ENCODE peak calls at places on chromosomes 16 and 17, in seven cellular contexts. One of them, this sample, is unnamed.

GRCh38 chr17:57550671-57551315 is 194.3 kb downstream of the CCDC182 start:
- DNase-seq in fibroblast of the aortic adventitia: no peak
- DNase-seq in type B pancreatic cell: no peak
- DNase-seq in endothelial cell: no peak
- DNase-seq in osteocyte: no peak
- DNase-seq in neural crest cell: no peak
- DNase-seq in HFF-Myc: no peak
- DNase-seq in this sample: no peak

GRCh38 chr16:27174007-27174406 is 29.3 kb upstream of the KDM8 start:
- DNase-seq in fibroblast of the aortic adventitia: no peak
- DNase-seq in type B pancreatic cell: no peak
- DNase-seq in endothelial cell: no peak
- DNase-seq in osteocyte: no peak
- DNase-seq in neural crest cell: no peak
- DNase-seq in HFF-Myc: no peak
- DNase-seq in this sample: no peak

GRCh38 chr17:28227278-28228108 is 91.5 kb upstream of the TMEM97 start:
- DNase-seq in fibroblast of the aortic adventitia: no peak
- DNase-seq in type B pancreatic cell: peak
- DNase-seq in endothelial cell: peak
- DNase-seq in osteocyte: no peak
- DNase-seq in neural crest cell: peak
- DNase-seq in HFF-Myc: no peak
- DNase-seq in this sample: peak

GRCh38 chr16:17768257-17768656 is 297.5 kb upstream of the XYLT1 start:
- DNase-seq in fibroblast of the aortic adventitia: peak
- DNase-seq in type B pancreatic cell: no peak
- DNase-seq in endothelial cell: no peak
- DNase-seq in osteocyte: no peak
- DNase-seq in neural crest cell: no peak
- DNase-seq in HFF-Myc: no peak
- DNase-seq in this sample: no peak

GRCh38 chr16:72848759-72849664 is 198.9 kb downstream of the ZFHX3 start:
- DNase-seq in fibroblast of the aortic adventitia: peak
- DNase-seq in type B pancreatic cell: no peak
- DNase-seq in endothelial cell: no peak
- DNase-seq in osteocyte: peak
- DNase-seq in neural crest cell: no peak
- DNase-seq in HFF-Myc: peak
- DNase-seq in this sample: peak

GRCh38 chr17:66829386-66829864 is 5.5 kb upstream of the CACNG5 start:
- DNase-seq in fibroblast of the aortic adventitia: peak
- DNase-seq in type B pancreatic cell: no peak
- DNase-seq in endothelial cell: peak
- DNase-seq in osteocyte: no peak
- DNase-seq in neural crest cell: peak
- DNase-seq in HFF-Myc: peak
- DNase-seq in this sample: no peak

GRCh38 chr16:68356249-68356918 is 45.6 kb downstream of the PRMT7 start:
- DNase-seq in fibroblast of the aortic adventitia: no peak
- DNase-seq in type B pancreatic cell: no peak
- DNase-seq in endothelial cell: no peak
- DNase-seq in osteocyte: no peak
- DNase-seq in neural crest cell: no peak
- DNase-seq in HFF-Myc: no peak
- DNase-seq in this sample: no peak

GRCh38 chr17:64572682-64573154 is 65.9 kb downstream of the CEP95 start:
- DNase-seq in fibroblast of the aortic adventitia: peak
- DNase-seq in type B pancreatic cell: no peak
- DNase-seq in endothelial cell: no peak
- DNase-seq in osteocyte: no peak
- DNase-seq in neural crest cell: no peak
- DNase-seq in HFF-Myc: peak
- DNase-seq in this sample: no peak

GRCh38 chr17:17079336-17079735 is 37.1 kb downstream of the MPRIP start:
- DNase-seq in fibroblast of the aortic adventitia: no peak
- DNase-seq in type B pancreatic cell: no peak
- DNase-seq in endothelial cell: no peak
- DNase-seq in osteocyte: no peak
- DNase-seq in neural crest cell: no peak
- DNase-seq in HFF-Myc: no peak
- DNase-seq in this sample: peak

GRCh38 chr16:48609453-48610023 is 442 bp downstream of the N4BP1 start:
- DNase-seq in fibroblast of the aortic adventitia: peak
- DNase-seq in type B pancreatic cell: no peak
- DNase-seq in endothelial cell: no peak
- DNase-seq in osteocyte: peak
- DNase-seq in neural crest cell: no peak
- DNase-seq in HFF-Myc: no peak
- DNase-seq in this sample: peak

GRCh38 chr17:82686366-82687324 is 11.9 kb downstream of the RAB40B start:
- DNase-seq in fibroblast of the aortic adventitia: no peak
- DNase-seq in type B pancreatic cell: no peak
- DNase-seq in endothelial cell: no peak
- DNase-seq in osteocyte: no peak
- DNase-seq in neural crest cell: no peak
- DNase-seq in HFF-Myc: no peak
- DNase-seq in this sample: no peak
- TF ChIP-seq CTCF in fibroblast of the aortic adventitia: no peak
- TF ChIP-seq CTCF in type B pancreatic cell: no peak
- TF ChIP-seq CTCF in endothelial cell: no peak
- TF ChIP-seq CTCF in osteocyte: no peak
- TF ChIP-seq CTCF in neural crest cell: no peak
- TF ChIP-seq CTCF in HFF-Myc: no peak
- TF ChIP-seq CTCF in this sample: no peak

GRCh38 chr16:66044616-66045015 is 321.9 kb upstream of the CDH5 start:
- DNase-seq in fibroblast of the aortic adventitia: peak
- DNase-seq in type B pancreatic cell: no peak
- DNase-seq in endothelial cell: no peak
- DNase-seq in osteocyte: no peak
- DNase-seq in neural crest cell: no peak
- DNase-seq in HFF-Myc: no peak
- DNase-seq in this sample: no peak

GRCh38 chr16:66044089-66044488 is 322.4 kb upstream of the CDH5 start:
- DNase-seq in fibroblast of the aortic adventitia: no peak
- DNase-seq in type B pancreatic cell: no peak
- DNase-seq in endothelial cell: no peak
- DNase-seq in osteocyte: no peak
- DNase-seq in neural crest cell: no peak
- DNase-seq in HFF-Myc: no peak
- DNase-seq in this sample: no peak

GRCh38 chr16:66042341-66042740 is 324.1 kb upstream of the CDH5 start:
- DNase-seq in fibroblast of the aortic adventitia: no peak
- DNase-seq in type B pancreatic cell: no peak
- DNase-seq in endothelial cell: no peak
- DNase-seq in osteocyte: no peak
- DNase-seq in neural crest cell: no peak
- DNase-seq in HFF-Myc: no peak
- DNase-seq in this sample: no peak

GRCh38 chr16:66043326-66043725 is 323.2 kb upstream of the CDH5 start:
- DNase-seq in fibroblast of the aortic adventitia: no peak
- DNase-seq in type B pancreatic cell: no peak
- DNase-seq in endothelial cell: no peak
- DNase-seq in osteocyte: no peak
- DNase-seq in neural crest cell: no peak
- DNase-seq in HFF-Myc: no peak
- DNase-seq in this sample: no peak

GRCh38 chr16:66045626-66046025 is 320.9 kb upstream of the CDH5 start:
- DNase-seq in fibroblast of the aortic adventitia: peak
- DNase-seq in type B pancreatic cell: no peak
- DNase-seq in endothelial cell: no peak
- DNase-seq in osteocyte: no peak
- DNase-seq in neural crest cell: no peak
- DNase-seq in HFF-Myc: no peak
- DNase-seq in this sample: no peak
- TF ChIP-seq CTCF in fibroblast of the aortic adventitia: no peak
- TF ChIP-seq CTCF in type B pancreatic cell: no peak
- TF ChIP-seq CTCF in endothelial cell: no peak
- TF ChIP-seq CTCF in osteocyte: no peak
- TF ChIP-seq CTCF in neural crest cell: no peak
- TF ChIP-seq CTCF in HFF-Myc: no peak
- TF ChIP-seq CTCF in this sample: no peak

GRCh38 chr17:80468222-80468621 is 8.2 kb downstream of the NPTX1 start:
- DNase-seq in fibroblast of the aortic adventitia: no peak
- DNase-seq in type B pancreatic cell: no peak
- DNase-seq in endothelial cell: no peak
- DNase-seq in osteocyte: no peak
- DNase-seq in neural crest cell: no peak
- DNase-seq in HFF-Myc: no peak
- DNase-seq in this sample: no peak
- TF ChIP-seq CTCF in fibroblast of the aortic adventitia: no peak
- TF ChIP-seq CTCF in type B pancreatic cell: no peak
- TF ChIP-seq CTCF in endothelial cell: no peak
- TF ChIP-seq CTCF in osteocyte: no peak
- TF ChIP-seq CTCF in neural crest cell: no peak
- TF ChIP-seq CTCF in HFF-Myc: no peak
- TF ChIP-seq CTCF in this sample: no peak

GRCh38 chr17:79065105-79065670 is 9.4 kb upstream of the ENGASE start:
- DNase-seq in fibroblast of the aortic adventitia: peak
- DNase-seq in type B pancreatic cell: no peak
- DNase-seq in endothelial cell: peak
- DNase-seq in osteocyte: no peak
- DNase-seq in neural crest cell: peak
- DNase-seq in HFF-Myc: no peak
- DNase-seq in this sample: peak
- TF ChIP-seq CTCF in fibroblast of the aortic adventitia: peak
- TF ChIP-seq CTCF in type B pancreatic cell: peak
- TF ChIP-seq CTCF in endothelial cell: peak
- TF ChIP-seq CTCF in osteocyte: peak
- TF ChIP-seq CTCF in neural crest cell: peak
- TF ChIP-seq CTCF in HFF-Myc: peak
- TF ChIP-seq CTCF in this sample: peak

GRCh38 chr16:85264752-85265151 is 152.5 kb upstream of the CIBAR2 start:
- DNase-seq in fibroblast of the aortic adventitia: no peak
- DNase-seq in type B pancreatic cell: no peak
- DNase-seq in endothelial cell: no peak
- DNase-seq in osteocyte: no peak
- DNase-seq in neural crest cell: no peak
- DNase-seq in HFF-Myc: no peak
- DNase-seq in this sample: no peak
- TF ChIP-seq CTCF in fibroblast of the aortic adventitia: no peak
- TF ChIP-seq CTCF in type B pancreatic cell: no peak
- TF ChIP-seq CTCF in endothelial cell: no peak
- TF ChIP-seq CTCF in osteocyte: no peak
- TF ChIP-seq CTCF in neural crest cell: no peak
- TF ChIP-seq CTCF in HFF-Myc: no peak
- TF ChIP-seq CTCF in this sample: no peak

This sample was measured in glutamatergic neuron.